ENCODE peak calls at places on chromosomes 4 and X, in eight cellular contexts. One of them, this sample, is unnamed.
A peak's percentile ranks its signal among the peaks of the same experiment; 100 is the strongest.

GRCh38 chr4:10102193-10102980 is 14.2 kb downstream of the WDR1 start:
- DNase-seq in aorta: no peak
- DNase-seq in cardiac muscle cell: no peak
- DNase-seq in K562: no peak
- DNase-seq in prostate gland: no peak
- DNase-seq in SK-N-SH: no peak
- DNase-seq in hepatocyte: no peak
- DNase-seq in CD4-positive, alpha-beta memory T cell: no peak
- DNase-seq in this sample: no peak

GRCh38 chrX:47285762-47286320 is 53.0 kb downstream of the USP11 start:
- DNase-seq in aorta: no peak
- DNase-seq in cardiac muscle cell: no peak
- DNase-seq in K562: no peak
- DNase-seq in prostate gland: no peak
- DNase-seq in SK-N-SH: no peak
- DNase-seq in hepatocyte: no peak
- DNase-seq in CD4-positive, alpha-beta memory T cell: no peak
- DNase-seq in this sample: no peak

GRCh38 chr4:94595880-94596483 is 144.2 kb downstream of the PDLIM5 start:
- DNase-seq in aorta: no peak
- DNase-seq in cardiac muscle cell: peak; percentile 74
- DNase-seq in K562: peak; percentile 31
- DNase-seq in prostate gland: peak; percentile 21
- DNase-seq in SK-N-SH: peak; percentile 42
- DNase-seq in hepatocyte: peak; percentile 55
- DNase-seq in CD4-positive, alpha-beta memory T cell: peak; percentile 33
- DNase-seq in this sample: no peak

GRCh38 chrX:6959006-6959405 is 188.5 kb upstream of the STS start:
- DNase-seq in aorta: no peak
- DNase-seq in cardiac muscle cell: no peak
- DNase-seq in K562: no peak
- DNase-seq in prostate gland: no peak
- DNase-seq in SK-N-SH: no peak
- DNase-seq in hepatocyte: no peak
- DNase-seq in CD4-positive, alpha-beta memory T cell: no peak
- DNase-seq in this sample: no peak

GRCh38 chr4:80189956-80190671 is 7.2 kb upstream of the PRDM8 start:
- DNase-seq in aorta: no peak
- DNase-seq in cardiac muscle cell: peak; percentile 46
- DNase-seq in K562: no peak
- DNase-seq in prostate gland: no peak
- DNase-seq in SK-N-SH: no peak
- DNase-seq in hepatocyte: no peak
- DNase-seq in CD4-positive, alpha-beta memory T cell: no peak
- DNase-seq in this sample: no peak

GRCh38 chr4:62531250-62531649 is 1331.1 kb downstream of the ADGRL3 start:
- DNase-seq in aorta: no peak
- DNase-seq in cardiac muscle cell: no peak
- DNase-seq in K562: no peak
- DNase-seq in prostate gland: no peak
- DNase-seq in SK-N-SH: no peak
- DNase-seq in hepatocyte: no peak
- DNase-seq in CD4-positive, alpha-beta memory T cell: no peak
- DNase-seq in this sample: no peak

GRCh38 chrX:19535481-19535880 is 20.2 kb upstream of the MAP3K15 start:
- DNase-seq in aorta: no peak
- DNase-seq in cardiac muscle cell: peak; percentile 44
- DNase-seq in K562: peak; percentile 21
- DNase-seq in prostate gland: no peak
- DNase-seq in SK-N-SH: peak; percentile 49
- DNase-seq in hepatocyte: peak; percentile 28
- DNase-seq in CD4-positive, alpha-beta memory T cell: no peak
- DNase-seq in this sample: no peak

GRCh38 chr4:29058519-29058918 is 1661.7 kb upstream of the PCDH7 start:
- DNase-seq in aorta: no peak
- DNase-seq in cardiac muscle cell: no peak
- DNase-seq in K562: no peak
- DNase-seq in prostate gland: no peak
- DNase-seq in SK-N-SH: no peak
- DNase-seq in hepatocyte: no peak
- DNase-seq in CD4-positive, alpha-beta memory T cell: no peak
- DNase-seq in this sample: no peak

GRCh38 chr4:1490011-1490905 is 84.0 kb upstream of the NKX1-1 start:
- DNase-seq in aorta: no peak
- DNase-seq in cardiac muscle cell: no peak
- DNase-seq in K562: no peak
- DNase-seq in prostate gland: no peak
- DNase-seq in SK-N-SH: peak; percentile 71
- DNase-seq in hepatocyte: no peak
- DNase-seq in CD4-positive, alpha-beta memory T cell: no peak
- DNase-seq in this sample: no peak

GRCh38 chr4:26459054-26459755 is 31.1 kb downstream of the CCKAR start:
- DNase-seq in aorta: no peak
- DNase-seq in cardiac muscle cell: peak; percentile 80
- DNase-seq in K562: peak; percentile 40
- DNase-seq in prostate gland: no peak
- DNase-seq in SK-N-SH: peak; percentile 56
- DNase-seq in hepatocyte: peak; percentile 74
- DNase-seq in CD4-positive, alpha-beta memory T cell: peak; percentile 39
- DNase-seq in this sample: peak; percentile 36

GRCh38 chrX:68941385-68941952 is 112.6 kb downstream of the EFNB1 start:
- DNase-seq in aorta: no peak
- DNase-seq in cardiac muscle cell: peak; percentile 43
- DNase-seq in K562: peak; percentile 2
- DNase-seq in prostate gland: no peak
- DNase-seq in SK-N-SH: no peak
- DNase-seq in hepatocyte: no peak
- DNase-seq in CD4-positive, alpha-beta memory T cell: no peak
- DNase-seq in this sample: no peak

GRCh38 chrX:81542255-81542654 is 340.4 kb downstream of the SH3BGRL start:
- DNase-seq in aorta: no peak
- DNase-seq in cardiac muscle cell: no peak
- DNase-seq in K562: no peak
- DNase-seq in prostate gland: no peak
- DNase-seq in SK-N-SH: no peak
- DNase-seq in hepatocyte: no peak
- DNase-seq in CD4-positive, alpha-beta memory T cell: no peak
- DNase-seq in this sample: no peak

GRCh38 chrX:136039968-136040367 is 54.7 kb downstream of the SLC9A6 start:
- DNase-seq in aorta: no peak
- DNase-seq in cardiac muscle cell: no peak
- DNase-seq in K562: no peak
- DNase-seq in prostate gland: no peak
- DNase-seq in SK-N-SH: no peak
- DNase-seq in hepatocyte: no peak
- DNase-seq in CD4-positive, alpha-beta memory T cell: no peak
- DNase-seq in this sample: no peak

GRCh38 chr4:83356899-83357661 is 22.4 kb upstream of the HPSE start:
- DNase-seq in aorta: no peak
- DNase-seq in cardiac muscle cell: peak; percentile 96
- DNase-seq in K562: no peak
- DNase-seq in prostate gland: no peak
- DNase-seq in SK-N-SH: no peak
- DNase-seq in hepatocyte: peak; percentile 63
- DNase-seq in CD4-positive, alpha-beta memory T cell: no peak
- DNase-seq in this sample: no peak

GRCh38 chr4:83360018-83360417 is 25.4 kb upstream of the HPSE start:
- DNase-seq in aorta: no peak
- DNase-seq in cardiac muscle cell: no peak
- DNase-seq in K562: no peak
- DNase-seq in prostate gland: no peak
- DNase-seq in SK-N-SH: no peak
- DNase-seq in hepatocyte: no peak
- DNase-seq in CD4-positive, alpha-beta memory T cell: no peak
- DNase-seq in this sample: no peak

GRCh38 chr4:83361416-83362196 is 27.0 kb upstream of the HPSE start:
- DNase-seq in aorta: no peak
- DNase-seq in cardiac muscle cell: no peak
- DNase-seq in K562: no peak
- DNase-seq in prostate gland: no peak
- DNase-seq in SK-N-SH: no peak
- DNase-seq in hepatocyte: no peak
- DNase-seq in CD4-positive, alpha-beta memory T cell: no peak
- DNase-seq in this sample: no peak

GRCh38 chr4:83362492-83363329 is 28.1 kb upstream of the HPSE start:
- DNase-seq in aorta: no peak
- DNase-seq in cardiac muscle cell: peak; percentile 67
- DNase-seq in K562: peak; percentile 16
- DNase-seq in prostate gland: peak; percentile 70
- DNase-seq in SK-N-SH: peak; percentile 10
- DNase-seq in hepatocyte: peak; percentile 51
- DNase-seq in CD4-positive, alpha-beta memory T cell: no peak
- DNase-seq in this sample: no peak

GRCh38 chr4:83358410-83358809 is 23.8 kb upstream of the HPSE start:
- DNase-seq in aorta: no peak
- DNase-seq in cardiac muscle cell: peak; percentile 83
- DNase-seq in K562: no peak
- DNase-seq in prostate gland: no peak
- DNase-seq in SK-N-SH: no peak
- DNase-seq in hepatocyte: peak; percentile 37
- DNase-seq in CD4-positive, alpha-beta memory T cell: no peak
- DNase-seq in this sample: no peak
- H3K27ac ChIP-seq in aorta: no peak overlapping the region
- H3K27ac ChIP-seq in cardiac muscle cell: no peak overlapping the region
- H3K27ac ChIP-seq in K562: no peak overlapping the region
- H3K27ac ChIP-seq in prostate gland: no peak overlapping the region
- H3K27ac ChIP-seq in SK-N-SH: no peak overlapping the region
- H3K27ac ChIP-seq in hepatocyte: peak overlapping the region; percentile 79
- H3K27ac ChIP-seq in CD4-positive, alpha-beta memory T cell: no peak overlapping the region
- H3K27ac ChIP-seq in this sample: no peak overlapping the region

DNA sequence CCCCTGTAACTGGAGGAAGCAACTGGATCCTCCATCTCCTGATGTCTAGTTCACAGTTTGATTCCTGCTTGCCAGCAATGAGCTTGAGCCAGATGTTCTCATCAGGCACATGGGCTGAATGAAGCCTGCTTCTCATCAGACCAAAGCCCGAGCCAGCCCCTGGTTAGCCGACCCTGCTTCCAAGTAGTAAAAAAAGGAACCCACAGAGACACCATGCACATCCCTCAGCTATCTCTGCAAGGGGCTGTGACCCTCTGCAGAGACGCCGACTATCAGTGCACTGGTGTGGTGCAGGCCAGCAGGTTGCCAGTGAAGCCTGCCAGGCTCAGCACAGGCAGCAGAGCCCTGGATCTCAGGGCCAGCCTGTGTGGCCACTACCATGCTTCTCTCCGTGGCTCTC is 2.8 kb downstream of the DCTD start:
- DNase-seq in aorta: no peak
- DNase-seq in cardiac muscle cell: no peak
- DNase-seq in K562: no peak
- DNase-seq in prostate gland: no peak
- DNase-seq in SK-N-SH: no peak
- DNase-seq in hepatocyte: no peak
- DNase-seq in CD4-positive, alpha-beta memory T cell: no peak
- DNase-seq in this sample: no peak
- H3K4me1 ChIP-seq in aorta: no peaks in the 10 kb centered on the region
- H3K4me1 ChIP-seq in cardiac muscle cell: no peaks in the 10 kb centered on the region
- H3K4me1 ChIP-seq in K562: peaks cover 14% of the 10 kb centered on the region
- H3K4me1 ChIP-seq in prostate gland: no peaks in the 10 kb centered on the region
- H3K4me1 ChIP-seq in SK-N-SH: peaks cover 12% of the 10 kb centered on the region
- H3K4me1 ChIP-seq in hepatocyte: peaks cover 18% of the 10 kb centered on the region
- H3K4me1 ChIP-seq in CD4-positive, alpha-beta memory T cell: peaks cover 26% of the 10 kb centered on the region
- H3K4me1 ChIP-seq in this sample: peaks cover 31% of the 10 kb centered on the region

GRCh38 chr4:3385719-3386440 is 55.9 kb upstream of the HGFAC start:
- DNase-seq in aorta: no peak
- DNase-seq in cardiac muscle cell: no peak
- DNase-seq in K562: no peak
- DNase-seq in prostate gland: peak; percentile 77
- DNase-seq in SK-N-SH: no peak
- DNase-seq in hepatocyte: no peak
- DNase-seq in CD4-positive, alpha-beta memory T cell: no peak
- DNase-seq in this sample: no peak

GRCh38 chr4:3384771-3385701 is 56.7 kb upstream of the HGFAC start:
- DNase-seq in aorta: peak; percentile 89
- DNase-seq in cardiac muscle cell: no peak
- DNase-seq in K562: no peak
- DNase-seq in prostate gland: peak; percentile 87
- DNase-seq in SK-N-SH: no peak
- DNase-seq in hepatocyte: no peak
- DNase-seq in CD4-positive, alpha-beta memory T cell: no peak
- DNase-seq in this sample: no peak

GRCh38 chr4:3382251-3382650 is 59.5 kb upstream of the HGFAC start:
- DNase-seq in aorta: no peak
- DNase-seq in cardiac muscle cell: no peak
- DNase-seq in K562: no peak
- DNase-seq in prostate gland: no peak
- DNase-seq in SK-N-SH: no peak
- DNase-seq in hepatocyte: no peak
- DNase-seq in CD4-positive, alpha-beta memory T cell: no peak
- DNase-seq in this sample: no peak

GRCh38 chr4:3386486-3386885 is 55.3 kb upstream of the HGFAC start:
- DNase-seq in aorta: no peak
- DNase-seq in cardiac muscle cell: no peak
- DNase-seq in K562: no peak
- DNase-seq in prostate gland: peak; percentile 60
- DNase-seq in SK-N-SH: no peak
- DNase-seq in hepatocyte: no peak
- DNase-seq in CD4-positive, alpha-beta memory T cell: no peak
- DNase-seq in this sample: no peak

GRCh38 chr4:3384391-3384770 is 57.4 kb upstream of the HGFAC start:
- DNase-seq in aorta: no peak
- DNase-seq in cardiac muscle cell: no peak
- DNase-seq in K562: no peak
- DNase-seq in prostate gland: no peak
- DNase-seq in SK-N-SH: no peak
- DNase-seq in hepatocyte: no peak
- DNase-seq in CD4-positive, alpha-beta memory T cell: no peak
- DNase-seq in this sample: no peak
- H3K27ac ChIP-seq in aorta: no peak overlapping the region
- H3K27ac ChIP-seq in cardiac muscle cell: no peak overlapping the region
- H3K27ac ChIP-seq in K562: no peak overlapping the region
- H3K27ac ChIP-seq in prostate gland: peak overlapping the region; percentile 87
- H3K27ac ChIP-seq in SK-N-SH: no peak overlapping the region
- H3K27ac ChIP-seq in hepatocyte: no peak overlapping the region
- H3K27ac ChIP-seq in CD4-positive, alpha-beta memory T cell: no peak overlapping the region
- H3K27ac ChIP-seq in this sample: no peak overlapping the region

GRCh38 chr4:2812600-2812932 is 19.7 kb downstream of the SH3BP2 start:
- DNase-seq in aorta: no peak
- DNase-seq in cardiac muscle cell: no peak
- DNase-seq in K562: no peak
- DNase-seq in prostate gland: no peak
- DNase-seq in SK-N-SH: peak; percentile 37
- DNase-seq in hepatocyte: no peak
- DNase-seq in CD4-positive, alpha-beta memory T cell: no peak
- DNase-seq in this sample: no peak

GRCh38 chr4:2811830-2812599 is 19.1 kb downstream of the SH3BP2 start:
- DNase-seq in aorta: peak; percentile 93
- DNase-seq in cardiac muscle cell: peak; percentile 82
- DNase-seq in K562: no peak
- DNase-seq in prostate gland: no peak
- DNase-seq in SK-N-SH: peak; percentile 82
- DNase-seq in hepatocyte: no peak
- DNase-seq in CD4-positive, alpha-beta memory T cell: peak; percentile 56
- DNase-seq in this sample: peak; percentile 50

GRCh38 chr4:2812985-2813384 is 20.1 kb downstream of the SH3BP2 start:
- DNase-seq in aorta: no peak
- DNase-seq in cardiac muscle cell: no peak
- DNase-seq in K562: no peak
- DNase-seq in prostate gland: no peak
- DNase-seq in SK-N-SH: no peak
- DNase-seq in hepatocyte: no peak
- DNase-seq in CD4-positive, alpha-beta memory T cell: no peak
- DNase-seq in this sample: no peak

GRCh38 chr4:2814627-2815026 is 21.7 kb downstream of the SH3BP2 start:
- DNase-seq in aorta: no peak
- DNase-seq in cardiac muscle cell: no peak
- DNase-seq in K562: no peak
- DNase-seq in prostate gland: no peak
- DNase-seq in SK-N-SH: no peak
- DNase-seq in hepatocyte: no peak
- DNase-seq in CD4-positive, alpha-beta memory T cell: no peak
- DNase-seq in this sample: no peak

GRCh38 chr4:2813446-2814405 is 20.8 kb downstream of the SH3BP2 start:
- DNase-seq in aorta: no peak
- DNase-seq in cardiac muscle cell: no peak
- DNase-seq in K562: no peak
- DNase-seq in prostate gland: no peak
- DNase-seq in SK-N-SH: no peak
- DNase-seq in hepatocyte: no peak
- DNase-seq in CD4-positive, alpha-beta memory T cell: no peak
- DNase-seq in this sample: no peak
- H3K4me1 ChIP-seq in aorta: no peaks in the 10 kb centered on the region
- H3K4me1 ChIP-seq in cardiac muscle cell: peaks cover 9% of the 10 kb centered on the region
- H3K4me1 ChIP-seq in K562: no peaks in the 10 kb centered on the region
- H3K4me1 ChIP-seq in prostate gland: peaks cover 5% of the 10 kb centered on the region
- H3K4me1 ChIP-seq in SK-N-SH: no peaks in the 10 kb centered on the region
- H3K4me1 ChIP-seq in hepatocyte: peaks cover 19% of the 10 kb centered on the region
- H3K4me1 ChIP-seq in CD4-positive, alpha-beta memory T cell: peaks cover 64% of the 10 kb centered on the region
- H3K4me1 ChIP-seq in this sample: peaks cover 59% of the 10 kb centered on the region

This sample was measured in CD8-positive, alpha-beta memory T cell.